ENCODE peak calls at places on chromosome 3, in ten cellular contexts. I is activated T-cell treated with anti-CD3 and anti-CD28 coated beads for 1 hour; V is caudate nucleus; B is SK-N-SH; Z is activated naive CD8-positive, alpha-beta T cell treated with anti-CD3 and anti-CD28 coated beads, Interleukin-2, amount 50 U/mL, for 24 hours; Y is NCI-H345; U is DMS 273 treated with DMSO at 0.1 percent for 48 hours; M is T1000; S is CD4-positive, CD25-positive, alpha-beta regulatory T cell; N is AG20443. C is an unnamed sample.

GRCh38 chr3:15646924-15647511 is 45.5 kb downstream of the BTD start:
- DNase-seq in I (no peak), V (no peak), B (no peak), Z (no peak), Y (no peak), U (no peak), M (peak), S (no peak), N (peak), C (no peak)

GRCh38 chr3:196695849-196696226 is 16.2 kb downstream of the CEP19 start:
- DNase-seq in I (no peak), V (no peak), B (no peak), Z (no peak), Y (no peak), U (no peak), M (no peak), S (no peak), N (no peak), C (no peak)

GRCh38 chr3:49461443-49462171 is 8.5 kb upstream of the DAG1 start:
- DNase-seq in I (no peak), V (no peak), B (no peak), Z (no peak), Y (no peak), U (peak), M (no peak), S (no peak), N (peak), C (no peak)

GRCh38 chr3:153158184-153158583 is 3.8 kb upstream of the RAP2B start:
- DNase-seq in I (no peak), V (no peak), B (no peak), Z (no peak), Y (no peak), U (no peak), M (no peak), S (no peak), N (no peak), C (no peak)

GRCh38 chr3:36211656-36211999 is 168.7 kb upstream of the STAC start:
- DNase-seq in I (no peak), V (no peak), B (no peak), Z (no peak), Y (no peak), U (no peak), M (no peak), S (no peak), N (no peak), C (no peak)

GRCh38 chr3:129690406-129690805 is 83.9 kb upstream of the PLXND1 start:
- DNase-seq in I (no peak), V (no peak), B (peak), Z (peak), Y (peak), U (peak), M (no peak), S (peak), N (peak), C (peak)

GRCh38 chr3:29468150-29468549 is 187.3 kb downstream of the RBMS3 start:
- DNase-seq in I (no peak), V (no peak), B (no peak), Z (no peak), Y (no peak), U (no peak), M (no peak), S (no peak), N (no peak), C (no peak)

GRCh38 chr3:71208273-71209095 is 375.0 kb downstream of the FOXP1 start:
- DNase-seq in I (no peak), V (no peak), B (no peak), Z (no peak), Y (peak), U (no peak), M (no peak), S (no peak), N (no peak), C (no peak)

GRCh38 chr3:20069178-20069532 is 28.9 kb downstream of the KAT2B start:
- DNase-seq in I (no peak), V (no peak), B (no peak), Z (no peak), Y (no peak), U (no peak), M (no peak), S (no peak), N (no peak), C (no peak)

GRCh38 chr3:7074217-7074616 is 213.3 kb downstream of the GRM7 start:
- DNase-seq in I (no peak), V (no peak), B (no peak), Z (no peak), Y (no peak), U (no peak), M (no peak), S (no peak), N (no peak), C (no peak)

GRCh38 chr3:159669753-159670152 is 318.9 kb upstream of the IL12A start:
- DNase-seq in I (no peak), V (no peak), B (peak), Z (no peak), Y (no peak), U (no peak), M (no peak), S (no peak), N (no peak), C (no peak)

GRCh38 chr3:51934991-51935885 is 6.5 kb downstream of the RRP9 start:
- DNase-seq in I (no peak), V (no peak), B (no peak), Z (no peak), Y (no peak), U (no peak), M (no peak), S (no peak), N (peak), C (no peak)

GRCh38 chr3:16241225-16241624 is 23.5 kb downstream of the DPH3 start:
- DNase-seq in I (no peak), V (no peak), B (no peak), Z (no peak), Y (no peak), U (no peak), M (no peak), S (no peak), N (no peak), C (no peak)

GRCh38 chr3:10883478-10884234 is 67.6 kb downstream of the SLC6A11 start:
- DNase-seq in I (no peak), V (no peak), B (peak), Z (peak), Y (peak), U (no peak), M (no peak), S (no peak), N (no peak), C (no peak)

GRCh38 chr3:49353022-49353421 is 5.1 kb downstream of the GPX1 start:
- DNase-seq in I (no peak), V (no peak), B (no peak), Z (no peak), Y (no peak), U (no peak), M (no peak), S (no peak), N (no peak), C (no peak)

GRCh38 chr3:18579659-18580058 is 154.5 kb upstream of the SATB1 start:
- DNase-seq in I (no peak), V (no peak), B (no peak), Z (no peak), Y (no peak), U (no peak), M (no peak), S (no peak), N (no peak), C (no peak)

GRCh38 chr3:32569540-32570425 is 875 bp downstream of the DYNC1LI1 start:
- DNase-seq in I (peak), V (peak), B (peak), Z (peak), Y (peak), U (no peak), M (peak), S (peak), N (peak), C (peak)

GRCh38 chr3:140911822-140912221 is 29.8 kb upstream of the SLC25A36 start:
- DNase-seq in I (no peak), V (no peak), B (no peak), Z (no peak), Y (peak), U (no peak), M (no peak), S (no peak), N (no peak), C (no peak)